ENCODE peak calls at places on chromosomes 5 and 9, in five cellular contexts. W, Y, J, D and G are unnamed samples.
A peak's percentile ranks its signal among the peaks of the same experiment; 100 is the strongest.

GRCh38 chr5:111927191-111927590 is 170.2 kb upstream of the NREP start:
- DNase-seq in W (no peak), D (no peak), J (no peak), Y (no peak), G (no peak)

GRCh38 chr9:77820293-77820954 is 172.3 kb upstream of the GNA14 start:
- DNase-seq in D (no peak), Y (no peak), J (no peak), W (no peak), G (no peak)

GRCh38 chr9:78539904-78540303 is 243.0 kb downstream of the PSAT1 start:
- DNase-seq in D (no peak), W (no peak), J (no peak), Y (no peak), G (no peak)

GRCh38 chr5:171705830-171706229 is 79.8 kb upstream of the SMIM23 start:
- DNase-seq in Y (no peak), W (no peak), J (no peak), D (no peak), G (no peak)

GRCh38 chr5:75395277-75395676 is 58.3 kb downstream of the HMGCR start:
- DNase-seq in W (no peak), J (no peak), D (no peak), Y (no peak), G (no peak)

GRCh38 chr5:110639307-110639902 is 87.1 kb downstream of the TMEM232 start:
- DNase-seq in Y (no peak), D (no peak), J (no peak), W (no peak), G (no peak)

GRCh38 chr5:176994460-176995121 is 12.0 kb downstream of the UIMC1 start:
- DNase-seq in W (no peak), Y (no peak), J (no peak), D (peak; percentile 25), G (no peak)

GRCh38 chr5:10329808-10330481 is 22.2 kb upstream of the CMBL start:
- DNase-seq in J (peak; percentile 55), Y (no peak), W (peak; percentile 57), D (peak; percentile 45), G (no peak)

GRCh38 chr5:456351-457194 is 13.6 kb downstream of the EXOC3 start:
- DNase-seq in Y (no peak), W (no peak), D (no peak), J (no peak), G (no peak)

GRCh38 chr5:173932695-173933139 is 44.6 kb downstream of the CPEB4 start:
- DNase-seq in J (no peak), W (no peak), Y (no peak), D (no peak), G (no peak)

GRCh38 chr9:124399323-124399962 is 15.8 kb downstream of the PSMB7 start:
- DNase-seq in J (peak; percentile 54), Y (peak; percentile 49), D (peak; percentile 33), W (no peak), G (no peak)

GRCh38 chr5:41433552-41434181 is 76.7 kb downstream of the PLCXD3 start:
- DNase-seq in Y (no peak), W (no peak), J (no peak), D (no peak), G (no peak)

GRCh38 chr9:15268796-15269195 is 38.2 kb downstream of the TTC39B start:
- DNase-seq in Y (no peak), J (no peak), W (no peak), D (no peak), G (no peak)

GRCh38 chr9:124291801-124292396 is 34.1 kb downstream of the NEK6 start:
- DNase-seq in W (no peak), J (no peak), D (peak; percentile 61), Y (no peak), G (no peak)

GRCh38 chr9:132214027-132214622 is 52.3 kb downstream of the NTNG2 start:
- DNase-seq in J (peak; percentile 81), W (peak; percentile 8), D (peak; percentile 91), Y (no peak), G (peak; percentile 57)

GRCh38 chr9:97900103-97900737 is 22.1 kb downstream of the TRMO start:
- DNase-seq in D (no peak), W (no peak), J (no peak), Y (no peak), G (no peak)

GRCh38 chr5:73928486-73928885 is 302.5 kb downstream of the ARHGEF28 start:
- DNase-seq in J (no peak), W (no peak), D (no peak), Y (no peak), G (no peak)

GRCh38 chr9:35272989-35273388 is 111.2 kb downstream of the UNC13B start:
- DNase-seq in W (no peak), Y (no peak), D (no peak), J (no peak), G (no peak)

GRCh38 chr9:10268500-10269485 is 344.0 kb downstream of the PTPRD start:
- DNase-seq in J (no peak), D (peak; percentile 38), Y (peak; percentile 51), W (no peak), G (no peak)

GRCh38 chr5:36366883-36367282 is 65.2 kb upstream of the RANBP3L start:
- DNase-seq in J (no peak), D (no peak), W (no peak), Y (no peak), G (no peak)

GRCh38 chr5:41338276-41338675 is 124.9 kb upstream of the C6 start:
- DNase-seq in D (no peak), Y (no peak), W (no peak), J (peak; percentile 18), G (no peak)

GRCh38 chr5:35230043-35230611 is at the start of gene PRLR:
- DNase-seq in Y (no peak), J (peak; percentile 73), W (peak; percentile 22), D (peak; percentile 19), G (no peak)

GRCh38 chr9:117448066-117448465 is 33.2 kb upstream of the ASTN2 start:
- DNase-seq in J (no peak), D (no peak), Y (no peak), W (no peak), G (no peak)

GRCh38 chr5:80184235-80185023 is 71.4 kb downstream of the SERINC5 start:
- DNase-seq in Y (no peak), W (no peak), J (no peak), D (no peak), G (no peak)

GRCh38 chr9:104575451-104575850 is 6.5 kb downstream of the OR13C8 start:
- DNase-seq in J (no peak), D (no peak), Y (no peak), W (no peak), G (no peak)

GRCh38 chr5:169020102-169020501 is 280.8 kb downstream of the SLIT3 start:
- DNase-seq in W (no peak), D (no peak), Y (no peak), J (no peak), G (no peak)

GRCh38 chr9:128159073-128159783 is 837 bp upstream of the BBLN start:
- DNase-seq in J (peak; percentile 45), W (peak; percentile 14), Y (no peak), D (no peak), G (no peak)

GRCh38 chr5:166369326-166369725 is 1922.1 kb upstream of the WWC1 start:
- DNase-seq in D (no peak), Y (peak; percentile 15), W (no peak), J (no peak), G (no peak)

GRCh38 chr5:77425998-77426659 is 66.0 kb downstream of the WDR41 start:
- DNase-seq in J (peak; percentile 24), D (no peak), W (peak; percentile 15), Y (no peak), G (no peak)

GRCh38 chr9:137243626-137244485 is 2.8 kb downstream of the TUBB4B start:
- DNase-seq in D (no peak), W (no peak), Y (no peak), J (no peak), G (no peak)
- H3K4me1 ChIP-seq in D (peaks cover 41% of the 10 kb centered on the region), W (no peaks in the 10 kb centered on the region), Y (peaks cover 16% of the 10 kb centered on the region), J (peaks cover 6% of the 10 kb centered on the region), G (peaks cover 6% of the 10 kb centered on the region)

GRCh38 chr5:50968296-50969206 is 302.1 kb downstream of the PARP8 start:
- DNase-seq in Y (peak; percentile 88), D (no peak), W (no peak), J (no peak), G (no peak)

GRCh38 chr5:50967388-50968039 is 301.1 kb downstream of the PARP8 start:
- DNase-seq in Y (peak; percentile 35), D (no peak), J (no peak), W (no peak), G (no peak)

GRCh38 chr5:50969207-50970145 is 303.0 kb downstream of the PARP8 start:
- DNase-seq in W (no peak), D (no peak), Y (peak; percentile 24), J (no peak), G (no peak)

GRCh38 chr5:50965621-50966362 is 299.4 kb downstream of the PARP8 start:
- DNase-seq in W (no peak), Y (peak; percentile 31), J (no peak), D (no peak), G (no peak)

GRCh38 chr5:50966986-50967385 is 300.5 kb downstream of the PARP8 start:
- DNase-seq in W (no peak), J (no peak), Y (peak; percentile 29), D (no peak), G (no peak)
- H3K27me3 ChIP-seq in W (peaks cover 91% of the 10 kb centered on the region), J (peaks cover 3% of the 10 kb centered on the region), Y (peaks cover 4% of the 10 kb centered on the region), D (peaks cover 97% of the 10 kb centered on the region), G (peaks cover 8% of the 10 kb centered on the region)

DNA sequence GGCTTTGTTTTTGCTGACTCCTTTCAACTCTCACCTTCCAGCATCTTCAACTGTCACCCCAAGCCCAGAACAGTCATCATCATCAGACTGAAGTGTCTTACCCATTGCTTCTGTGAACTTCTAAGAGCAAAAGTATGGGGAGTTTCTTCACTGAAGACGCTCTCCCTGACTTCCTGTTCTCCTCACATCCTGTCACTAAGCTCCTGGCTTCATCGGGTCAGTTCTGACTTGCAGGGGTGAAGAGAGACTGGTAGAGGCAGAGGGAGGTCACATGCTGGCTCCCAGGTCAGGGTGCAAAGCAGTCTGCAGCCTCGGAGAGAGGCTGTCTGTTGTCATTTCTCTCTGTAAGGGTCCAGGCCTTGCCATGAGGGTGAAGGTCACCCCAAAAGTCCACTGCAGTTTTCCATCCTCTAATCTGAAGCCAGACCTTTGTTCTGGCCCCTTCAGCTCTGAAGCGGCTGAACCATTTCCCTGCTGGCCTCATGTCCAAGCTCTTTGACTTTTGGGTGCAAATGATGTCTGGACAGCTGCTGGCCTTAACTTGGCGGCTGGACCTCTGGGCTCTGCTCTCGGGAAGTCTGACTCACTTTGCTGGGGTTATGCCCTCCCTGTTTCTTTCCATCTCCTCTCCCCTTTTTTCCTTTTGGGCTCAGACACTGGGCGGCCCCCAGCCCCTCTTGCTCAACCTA is 305.0 kb downstream of the RAB3C start:
- DNase-seq in D (peak; percentile 56), J (peak; percentile 48), Y (no peak), W (peak; percentile 44), G (no peak)
- H3K27ac ChIP-seq in D (no peak overlapping the region), J (no peak overlapping the region), Y (no peak overlapping the region), W (peak overlapping the region; percentile 58), G (peak overlapping the region; percentile 74)

DNA sequence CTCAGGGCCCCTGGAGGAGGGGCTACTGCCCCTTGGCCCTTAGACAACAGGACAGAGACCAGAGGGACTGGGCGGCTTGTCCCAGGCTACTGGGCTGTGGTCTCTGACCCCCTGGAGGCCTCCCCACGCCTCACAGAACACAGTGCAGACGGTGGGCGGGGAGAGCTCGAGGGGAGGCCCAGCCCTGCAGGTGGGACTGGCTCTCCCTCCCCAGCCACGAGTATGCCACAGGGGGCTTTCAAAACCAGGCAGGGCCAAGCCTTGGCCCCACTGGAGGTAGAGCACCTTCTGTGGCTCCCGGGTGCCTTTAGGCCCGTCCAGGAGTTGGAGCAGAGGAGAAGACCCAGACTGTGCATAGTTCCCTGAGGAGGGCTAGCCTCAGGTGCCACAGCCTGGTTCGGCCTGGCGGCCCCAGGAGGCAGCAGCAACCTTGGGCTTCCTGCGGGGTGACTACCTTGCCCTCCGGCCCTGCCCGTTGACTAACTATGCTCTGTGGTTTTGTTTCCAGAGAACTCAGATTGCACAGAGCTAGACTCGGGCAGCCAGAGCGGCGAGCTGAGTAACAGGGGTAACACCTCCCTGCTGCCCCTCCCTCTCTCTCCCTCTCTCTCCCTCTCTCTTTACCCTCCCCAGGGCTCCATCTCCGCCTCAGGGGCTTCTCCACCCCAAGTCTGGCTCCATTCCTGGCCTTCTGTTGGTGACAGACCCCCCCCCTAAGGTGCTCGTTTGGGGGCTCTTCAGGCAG is 15.5 kb downstream of the CARD19 start:
- DNase-seq in J (peak; percentile 12), W (no peak), Y (no peak), D (no peak), G (no peak)
- H3K4me1 ChIP-seq in J (no peaks in the 10 kb centered on the region), W (no peaks in the 10 kb centered on the region), Y (peaks cover 5% of the 10 kb centered on the region), D (peaks cover 12% of the 10 kb centered on the region), G (peaks cover 21% of the 10 kb centered on the region)